ENCODE peak calls at places on chromosome 9, in seven cellular contexts. C is ovary; D is activated CD4-positive, alpha-beta T cell treated with anti-CD3 and anti-CD28 coated beads, Interleukin-2, amount 50 U/mL, for 1 hour; L is frontal cortex; H is left cardiac atrium; E is skeletal muscle cell; P is T-helper 17 cell. X is an unnamed sample.

GRCh38 chr9:134525841-134526797 is 115.5 kb upstream of the COL5A1 start:
- DNase-seq in C (no peak), D (no peak), L (no peak), H (peak; percentile 66), E (no peak), P (no peak), X (no peak)

GRCh38 chr9:108580021-108580439 is 275.8 kb downstream of the ACTL7B start:
- DNase-seq in C (no peak), D (no peak), L (no peak), H (no peak), E (no peak), P (no peak), X (no peak)

GRCh38 chr9:117092582-117092981 is 322.3 kb downstream of the ASTN2 start:
- DNase-seq in C (no peak), D (no peak), L (no peak), H (peak; percentile 20), E (no peak), P (no peak), X (peak; percentile 4)

GRCh38 chr9:80074439-80074838 is 502.7 kb downstream of the TLE4 start:
- DNase-seq in C (peak; percentile 25), D (no peak), L (no peak), H (peak; percentile 25), E (no peak), P (no peak), X (no peak)

GRCh38 chr9:121309171-121309570 is 41.2 kb downstream of the GSN start:
- DNase-seq in C (no peak), D (no peak), L (no peak), H (peak; percentile 13), E (no peak), P (no peak), X (no peak)

GRCh38 chr9:106980551-106981101 is 117.7 kb downstream of the ZNF462 start:
- DNase-seq in C (no peak), D (no peak), L (no peak), H (no peak), E (peak; percentile 21), P (no peak), X (no peak)

GRCh38 chr9:93039976-93040375 is 18.5 kb upstream of the SUSD3 start:
- DNase-seq in C (no peak), D (no peak), L (no peak), H (no peak), E (no peak), P (no peak), X (no peak)

GRCh38 chr9:98565152-98566135 is 143.3 kb downstream of the GABBR2 start:
- DNase-seq in C (no peak), D (no peak), L (no peak), H (no peak), E (no peak), P (no peak), X (no peak)

GRCh38 chr9:99592834-99593584 is 228.7 kb upstream of the NR4A3 start:
- DNase-seq in C (no peak), D (no peak), L (no peak), H (no peak), E (no peak), P (no peak), X (no peak)

GRCh38 chr9:60545346-60546315 is 368.6 kb upstream of the SPATA31A5 start:
- DNase-seq in C (no peak), D (no peak), L (no peak), H (no peak), E (no peak), P (peak; percentile 5), X (no peak)

X was measured in T1000.